ENCODE peak calls at places on chromosomes 7 and 10, in ten cellular contexts. D is KG1; P is activated naive CD4-positive, alpha-beta T cell; G is posterior cingulate gyrus; M is glutamatergic neuron; F is NCI-H2029; K is NCI-H2081; Z is choroid plexus epithelial cell; B is naive B cell; E is GM04504. H is an unnamed sample.

GRCh38 chr7:5767066-5767465 is 14.4 kb downstream of the RNF216 start:
- DNase-seq in B (no peak), F (no peak), Z (no peak), D (no peak), K (no peak), M (no peak), P (no peak), G (no peak), E (no peak), H (no peak)

GRCh38 chr7:6163402-6163801 is 109.0 kb downstream of the CYTH3 start:
- DNase-seq in G (peak; percentile 66), B (no peak), D (no peak), Z (no peak), M (no peak), K (no peak), F (no peak), P (no peak), E (no peak), H (no peak)

GRCh38 chr10:102752266-102752930 is 8.7 kb downstream of the WBP1L start:
- DNase-seq in Z (peak; percentile 67), F (no peak), K (no peak), G (no peak), B (no peak), P (no peak), M (no peak), D (no peak), E (peak; percentile 91), H (no peak)

GRCh38 chr7:23470290-23471089 is at the start of gene IGF2BP3:
- DNase-seq in K (peak; percentile 98), F (no peak), E (peak; percentile 85), M (peak; percentile 76), P (no peak), G (no peak), B (no peak), D (no peak), Z (peak; percentile 97), H (peak; percentile 35)

GRCh38 chr7:1666779-1667565 is 3.1 kb upstream of the ELFN1 start:
- DNase-seq in B (no peak), G (peak; percentile 73), P (no peak), E (no peak), Z (no peak), K (no peak), M (peak; percentile 63), D (no peak), F (no peak), H (no peak)

GRCh38 chr10:314871-315270 is 179.6 kb downstream of the ZMYND11 start:
- DNase-seq in G (no peak), F (no peak), Z (peak; percentile 30), M (no peak), P (no peak), D (no peak), E (no peak), B (no peak), K (no peak), H (no peak)

GRCh38 chr7:66779669-66780408 is 39.3 kb downstream of the RABGEF1 start:
- DNase-seq in Z (peak; percentile 37), M (no peak), P (no peak), G (no peak), D (no peak), B (no peak), E (no peak), F (no peak), K (no peak), H (no peak)

GRCh38 chr7:47356261-47356660 is 225.7 kb downstream of the TNS3 start:
- DNase-seq in G (no peak), K (no peak), E (no peak), F (no peak), M (no peak), B (no peak), P (no peak), Z (no peak), D (no peak), H (no peak)

GRCh38 chr7:76397409-76398183 is 11.9 kb downstream of the SSC4D start:
- DNase-seq in B (peak; percentile 56), P (peak; percentile 61), K (peak; percentile 86), E (no peak), F (peak; percentile 21), D (no peak), G (peak; percentile 94), Z (peak; percentile 65), M (peak; percentile 69), H (peak; percentile 70)

GRCh38 chr10:119209050-119209735 is 1.8 kb downstream of the GRK5 start:
- DNase-seq in K (no peak), P (peak; percentile 14), F (no peak), E (no peak), G (no peak), B (peak; percentile 67), D (peak; percentile 53), M (peak; percentile 83), Z (peak; percentile 88), H (no peak)

GRCh38 chr7:127844707-127845331 is 186.4 kb downstream of the LRRC4 start:
- DNase-seq in F (peak; percentile 94), G (no peak), K (peak; percentile 72), M (no peak), Z (peak; percentile 64), B (no peak), E (no peak), D (no peak), P (no peak), H (no peak)

GRCh38 chr7:34451923-34452322 is 206.1 kb upstream of the NPSR1 start:
- DNase-seq in F (no peak), E (no peak), M (no peak), D (no peak), Z (peak; percentile 79), K (no peak), P (no peak), B (no peak), G (no peak), H (no peak)